ENCODE peak calls at places on chromosomes 3 and 15, in four cellular contexts. I is effector memory CD4-positive, alpha-beta T cell; F is RWPE2; G is neural progenitor cell. U is an unnamed sample.

GRCh38 chr3:126467611-126467955 is 8.1 kb downstream of the ZXDC start:
- DNase-seq in I (no peak), F (peak; percentile 16), G (no peak), U (no peak)

GRCh38 chr15:25346371-25346770 is 92.5 kb downstream of the UBE3A start:
- DNase-seq in I (no peak), F (no peak), G (no peak), U (no peak)

GRCh38 chr3:188627652-188628051 is 473.7 kb downstream of the LPP start:
- DNase-seq in I (no peak), F (no peak), G (no peak), U (no peak)

GRCh38 chr3:42711491-42712343 is 9.1 kb upstream of the HHATL start:
- DNase-seq in I (no peak), F (no peak), G (no peak), U (no peak)

GRCh38 chr3:195450731-195451229 is 8.0 kb upstream of the ACAP2 start:
- DNase-seq in I (no peak), F (no peak), G (no peak), U (no peak)

GRCh38 chr3:53083496-53083895 is 37.6 kb upstream of the SFMBT1 start:
- DNase-seq in I (no peak), F (no peak), G (no peak), U (no peak)

GRCh38 chr3:13057641-13058040 is 15.6 kb downstream of the IQSEC1 start:
- DNase-seq in I (no peak), F (no peak), G (no peak), U (no peak)

GRCh38 chr15:99424978-99425665 is 140.7 kb upstream of the MEF2A start:
- DNase-seq in I (peak; percentile 19), F (peak; percentile 72), G (no peak), U (no peak)

GRCh38 chr3:43963208-43963607 is 272.5 kb downstream of the ABHD5 start:
- DNase-seq in I (no peak), F (no peak), G (no peak), U (no peak)

GRCh38 chr3:178537123-178537754 is 1.0 kb downstream of the KCNMB2 start:
- DNase-seq in I (no peak), F (no peak), G (no peak), U (no peak)

GRCh38 chr3:63132456-63133250 is 145.5 kb upstream of the SYNPR start:
- DNase-seq in I (no peak), F (no peak), G (no peak), U (no peak)

GRCh38 chr3:170808041-170808440 is 62.0 kb downstream of the RPL22L1 start:
- DNase-seq in I (no peak), F (no peak), G (no peak), U (no peak)

GRCh38 chr3:32245200-32245599 is 6.7 kb downstream of the CMTM8 start:
- DNase-seq in I (no peak), F (no peak), G (no peak), U (no peak)

GRCh38 chr3:151379083-151379734 is 5.3 kb downstream of the P2RY12 start:
- DNase-seq in I (no peak), F (no peak), G (peak; percentile 65), U (no peak)

GRCh38 chr3:133644768-133645167 is 17.0 kb downstream of the TOPBP1 start:
- DNase-seq in I (no peak), F (no peak), G (no peak), U (no peak)

GRCh38 chr3:112736802-112737566 is 96.0 kb upstream of the CCDC80 start:
- DNase-seq in I (no peak), F (no peak), G (no peak), U (no peak)

GRCh38 chr3:53570709-53571108 is 76.3 kb downstream of the CACNA1D start:
- DNase-seq in I (no peak), F (no peak), G (no peak), U (no peak)

DNA sequence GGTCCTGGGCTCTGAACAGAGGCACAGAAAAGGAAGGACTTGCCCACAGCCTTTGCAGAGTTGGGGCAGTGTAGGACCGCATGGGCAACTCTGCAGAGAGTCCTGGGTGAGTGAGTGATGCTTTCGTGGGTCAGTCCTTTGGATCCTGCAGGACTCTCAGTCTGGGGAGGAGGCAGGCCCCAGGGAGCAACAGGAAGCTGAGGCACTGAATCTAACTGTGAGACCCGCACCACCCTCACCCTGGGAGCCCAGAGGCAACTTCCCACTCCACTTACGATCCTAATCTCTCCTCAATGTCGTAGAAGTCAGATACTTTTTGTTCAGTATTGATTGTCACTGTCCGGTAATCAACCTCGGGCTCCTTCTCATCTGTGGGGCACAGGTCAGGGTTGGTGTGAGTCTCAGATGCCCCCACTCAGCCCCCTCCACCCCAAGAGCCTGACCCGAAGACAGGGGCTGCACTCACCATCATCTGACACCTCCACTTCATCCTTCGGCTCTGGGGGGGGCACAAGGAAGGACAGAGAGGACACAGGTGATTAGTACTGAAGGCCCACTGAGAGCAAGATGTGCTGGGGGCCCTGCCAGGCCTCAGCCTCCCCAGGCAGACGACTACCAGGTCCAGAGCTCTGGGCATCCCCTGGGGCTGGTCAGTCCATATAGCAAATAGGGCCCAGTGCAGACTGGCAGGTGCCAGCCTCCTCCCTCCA is 64.0 kb upstream of the HACD2 start:
- DNase-seq in I (no peak), F (no peak), G (no peak), U (no peak)
- H3K4me1 ChIP-seq in I (no peaks in the 10 kb centered on the region), F (peaks cover 6% of the 10 kb centered on the region), G (no peaks in the 10 kb centered on the region), U (no peaks in the 10 kb centered on the region)

DNA sequence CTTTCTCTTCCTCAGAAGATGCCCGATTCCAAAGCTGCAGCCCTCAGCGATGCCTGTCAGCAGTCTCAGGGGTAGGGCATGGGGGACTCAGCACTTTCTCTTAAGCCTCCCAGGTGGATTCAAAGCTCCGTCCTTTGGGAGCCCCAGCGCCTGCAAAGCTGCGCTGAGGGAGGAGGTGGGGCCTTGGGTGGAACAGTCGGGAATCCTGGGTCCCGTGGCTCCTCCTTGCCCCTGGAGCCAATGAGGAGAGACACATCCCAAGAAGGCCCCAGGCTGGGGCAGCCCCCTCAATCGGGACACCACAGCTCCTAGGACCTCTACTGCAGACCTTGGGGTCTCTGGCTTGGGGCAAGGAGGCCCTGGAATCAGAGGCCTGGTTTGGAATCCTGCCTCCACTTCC is 227.5 kb upstream of the IGF1R start:
- DNase-seq in I (no peak), F (no peak), G (no peak), U (no peak)
- H3K4me3 ChIP-seq in I (no peak overlapping the region), F (no peak overlapping the region), G (no peak overlapping the region), U (no peak overlapping the region)

GRCh38 chr3:186077466-186077865 is 31.4 kb downstream of the ETV5 start:
- DNase-seq in I (no peak), F (no peak), G (no peak), U (no peak)

GRCh38 chr3:186081678-186082077 is 27.2 kb downstream of the ETV5 start:
- DNase-seq in I (no peak), F (no peak), G (no peak), U (no peak)

GRCh38 chr3:186080849-186081438 is 27.9 kb downstream of the ETV5 start:
- DNase-seq in I (no peak), F (no peak), G (no peak), U (no peak)

GRCh38 chr3:186082150-186082549 is 26.7 kb downstream of the ETV5 start:
- DNase-seq in I (no peak), F (no peak), G (no peak), U (no peak)

GRCh38 chr3:186079925-186080324 is 29.0 kb downstream of the ETV5 start:
- DNase-seq in I (no peak), F (no peak), G (no peak), U (no peak)
- H3K4me1 ChIP-seq in I (no peaks in the 10 kb centered on the region), F (peaks cover 6% of the 10 kb centered on the region), G (peaks cover 25% of the 10 kb centered on the region), U (no peaks in the 10 kb centered on the region)

DNA sequence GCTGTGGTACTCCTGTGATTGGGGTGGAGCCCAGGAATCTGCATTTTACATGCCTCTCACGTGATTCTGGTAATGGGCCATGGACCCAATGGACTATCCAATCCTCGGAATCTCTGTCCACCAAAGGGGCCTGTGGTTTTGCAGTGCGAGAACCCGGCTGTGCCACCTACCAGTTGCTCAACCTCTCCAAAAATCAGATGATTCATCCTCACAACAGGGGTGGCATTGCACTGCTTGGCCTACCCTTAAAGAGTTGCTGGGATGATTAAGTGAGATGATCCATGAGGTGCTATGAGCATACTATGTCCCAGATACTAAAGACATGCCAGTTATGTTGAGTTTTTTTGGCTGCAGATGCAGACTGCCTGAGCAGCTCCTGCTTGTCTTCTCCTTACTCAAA is 5.1 kb downstream of the ANP32A start:
- DNase-seq in I (no peak), F (no peak), G (no peak), U (no peak)
- H3K4me3 ChIP-seq in I (no peak overlapping the region), F (no peak overlapping the region), G (no peak overlapping the region), U (no peak overlapping the region)

U was measured in CD8-positive, alpha-beta memory T cell.